ENCODE peak calls at places on chromosomes 7 and 10, in eight cellular contexts. One of them, this sample, is unnamed.

GRCh38 chr7:80124870-80125269 is 9.8 kb upstream of the GNAI1 start:
- DNase-seq in GM06990: no peak
- DNase-seq in endothelial cell: no peak
- DNase-seq in 8988T: no peak
- DNase-seq in NCI-H774: no peak
- DNase-seq in CD8-positive, alpha-beta memory T cell: no peak
- DNase-seq in caudate nucleus: no peak
- DNase-seq in GM23338: no peak
- DNase-seq in this sample: no peak

GRCh38 chr10:12448729-12449391 is 99.5 kb downstream of the CAMK1D start:
- DNase-seq in 8988T: no peak
- DNase-seq in caudate nucleus: no peak
- DNase-seq in GM23338: no peak
- DNase-seq in endothelial cell: no peak
- DNase-seq in GM06990: peak; percentile 65
- DNase-seq in CD8-positive, alpha-beta memory T cell: peak; percentile 60
- DNase-seq in NCI-H774: no peak
- DNase-seq in this sample: peak; percentile 33

GRCh38 chr7:139703468-139704307 is 74.1 kb downstream of the HIPK2 start:
- DNase-seq in GM06990: no peak
- DNase-seq in GM23338: no peak
- DNase-seq in endothelial cell: no peak
- DNase-seq in 8988T: no peak
- DNase-seq in caudate nucleus: no peak
- DNase-seq in CD8-positive, alpha-beta memory T cell: no peak
- DNase-seq in NCI-H774: no peak
- DNase-seq in this sample: no peak

GRCh38 chr10:123996302-123996701 is 97.1 kb downstream of the CHST15 start:
- DNase-seq in 8988T: no peak
- DNase-seq in CD8-positive, alpha-beta memory T cell: no peak
- DNase-seq in GM23338: no peak
- DNase-seq in GM06990: no peak
- DNase-seq in endothelial cell: no peak
- DNase-seq in caudate nucleus: no peak
- DNase-seq in NCI-H774: peak; percentile 45
- DNase-seq in this sample: no peak

GRCh38 chr10:124534231-124534798 is 72.7 kb downstream of the LHPP start:
- DNase-seq in 8988T: no peak
- DNase-seq in caudate nucleus: no peak
- DNase-seq in CD8-positive, alpha-beta memory T cell: no peak
- DNase-seq in endothelial cell: peak; percentile 50
- DNase-seq in NCI-H774: no peak
- DNase-seq in GM06990: peak; percentile 49
- DNase-seq in GM23338: peak; percentile 41
- DNase-seq in this sample: no peak

GRCh38 chr10:122089343-122090015 is 100.5 kb downstream of the TACC2 start:
- DNase-seq in CD8-positive, alpha-beta memory T cell: no peak
- DNase-seq in caudate nucleus: no peak
- DNase-seq in GM23338: no peak
- DNase-seq in NCI-H774: no peak
- DNase-seq in 8988T: no peak
- DNase-seq in GM06990: no peak
- DNase-seq in endothelial cell: no peak
- DNase-seq in this sample: no peak

GRCh38 chr10:122163182-122164027 is 107.7 kb upstream of the BTBD16 start:
- DNase-seq in 8988T: no peak
- DNase-seq in GM06990: no peak
- DNase-seq in NCI-H774: no peak
- DNase-seq in endothelial cell: peak; percentile 69
- DNase-seq in caudate nucleus: peak; percentile 30
- DNase-seq in CD8-positive, alpha-beta memory T cell: no peak
- DNase-seq in GM23338: peak; percentile 96
- DNase-seq in this sample: no peak

GRCh38 chr7:151621961-151622360 is 102.3 kb upstream of the RHEB start:
- DNase-seq in 8988T: no peak
- DNase-seq in GM06990: no peak
- DNase-seq in NCI-H774: no peak
- DNase-seq in caudate nucleus: no peak
- DNase-seq in CD8-positive, alpha-beta memory T cell: no peak
- DNase-seq in endothelial cell: no peak
- DNase-seq in GM23338: no peak
- DNase-seq in this sample: no peak

GRCh38 chr7:127885843-127886242 is 145.4 kb downstream of the LRRC4 start:
- DNase-seq in 8988T: no peak
- DNase-seq in GM06990: no peak
- DNase-seq in GM23338: no peak
- DNase-seq in CD8-positive, alpha-beta memory T cell: no peak
- DNase-seq in endothelial cell: no peak
- DNase-seq in NCI-H774: no peak
- DNase-seq in caudate nucleus: no peak
- DNase-seq in this sample: no peak

GRCh38 chr7:50978633-50979215 is 196.0 kb upstream of the GRB10 start:
- DNase-seq in endothelial cell: no peak
- DNase-seq in CD8-positive, alpha-beta memory T cell: no peak
- DNase-seq in 8988T: no peak
- DNase-seq in GM06990: no peak
- DNase-seq in GM23338: peak; percentile 72
- DNase-seq in caudate nucleus: no peak
- DNase-seq in NCI-H774: peak; percentile 56
- DNase-seq in this sample: no peak

GRCh38 chr10:76127984-76128589 is 696.7 kb downstream of the LRMDA start:
- DNase-seq in NCI-H774: no peak
- DNase-seq in caudate nucleus: no peak
- DNase-seq in GM06990: no peak
- DNase-seq in CD8-positive, alpha-beta memory T cell: no peak
- DNase-seq in 8988T: no peak
- DNase-seq in GM23338: no peak
- DNase-seq in endothelial cell: no peak
- DNase-seq in this sample: no peak

GRCh38 chr7:1912472-1913289 is 242.6 kb downstream of the ELFN1 start:
- DNase-seq in GM23338: no peak
- DNase-seq in caudate nucleus: no peak
- DNase-seq in NCI-H774: no peak
- DNase-seq in 8988T: no peak
- DNase-seq in CD8-positive, alpha-beta memory T cell: no peak
- DNase-seq in GM06990: no peak
- DNase-seq in endothelial cell: no peak
- DNase-seq in this sample: no peak

GRCh38 chr7:142871260-142872105 is 14.1 kb downstream of the TRPV6 start:
- DNase-seq in CD8-positive, alpha-beta memory T cell: no peak
- DNase-seq in 8988T: no peak
- DNase-seq in GM06990: no peak
- DNase-seq in GM23338: no peak
- DNase-seq in endothelial cell: peak; percentile 1
- DNase-seq in caudate nucleus: no peak
- DNase-seq in NCI-H774: no peak
- DNase-seq in this sample: no peak

GRCh38 chr10:86400705-86401587 is 34.4 kb upstream of the GRID1 start:
- DNase-seq in NCI-H774: no peak
- DNase-seq in 8988T: no peak
- DNase-seq in GM06990: peak; percentile 75
- DNase-seq in CD8-positive, alpha-beta memory T cell: peak; percentile 48
- DNase-seq in endothelial cell: peak; percentile 38
- DNase-seq in caudate nucleus: peak; percentile 55
- DNase-seq in GM23338: peak; percentile 47
- DNase-seq in this sample: no peak

GRCh38 chr10:70931168-70931805 is 42.9 kb upstream of the PCBD1 start:
- DNase-seq in GM06990: no peak
- DNase-seq in caudate nucleus: no peak
- DNase-seq in GM23338: peak; percentile 18
- DNase-seq in 8988T: peak; percentile 68
- DNase-seq in NCI-H774: no peak
- DNase-seq in CD8-positive, alpha-beta memory T cell: no peak
- DNase-seq in endothelial cell: no peak
- DNase-seq in this sample: no peak

GRCh38 chr7:123204206-123204835 is 4.6 kb upstream of the SLC13A1 start:
- DNase-seq in caudate nucleus: no peak
- DNase-seq in 8988T: no peak
- DNase-seq in CD8-positive, alpha-beta memory T cell: no peak
- DNase-seq in endothelial cell: no peak
- DNase-seq in GM06990: no peak
- DNase-seq in GM23338: no peak
- DNase-seq in NCI-H774: no peak
- DNase-seq in this sample: no peak

GRCh38 chr10:50033481-50033880 is 34.3 kb upstream of the WASHC2A start:
- DNase-seq in NCI-H774: no peak
- DNase-seq in GM23338: no peak
- DNase-seq in CD8-positive, alpha-beta memory T cell: no peak
- DNase-seq in 8988T: no peak
- DNase-seq in caudate nucleus: no peak
- DNase-seq in endothelial cell: no peak
- DNase-seq in GM06990: no peak
- DNase-seq in this sample: no peak

GRCh38 chr7:128939075-128939860 is 1.5 kb downstream of the IRF5 start:
- DNase-seq in 8988T: no peak
- DNase-seq in GM06990: peak; percentile 77
- DNase-seq in GM23338: no peak
- DNase-seq in caudate nucleus: no peak
- DNase-seq in CD8-positive, alpha-beta memory T cell: no peak
- DNase-seq in NCI-H774: no peak
- DNase-seq in endothelial cell: no peak
- DNase-seq in this sample: no peak

GRCh38 chr7:101171442-101171837 is 6.1 kb upstream of the VGF start:
- DNase-seq in GM23338: no peak
- DNase-seq in NCI-H774: no peak
- DNase-seq in CD8-positive, alpha-beta memory T cell: no peak
- DNase-seq in endothelial cell: no peak
- DNase-seq in 8988T: no peak
- DNase-seq in GM06990: no peak
- DNase-seq in caudate nucleus: no peak
- DNase-seq in this sample: no peak

GRCh38 chr10:113539789-113540188 is 13.1 kb upstream of the HABP2 start:
- DNase-seq in NCI-H774: no peak
- DNase-seq in GM23338: no peak
- DNase-seq in CD8-positive, alpha-beta memory T cell: no peak
- DNase-seq in endothelial cell: no peak
- DNase-seq in caudate nucleus: peak; percentile 7
- DNase-seq in GM06990: no peak
- DNase-seq in 8988T: no peak
- DNase-seq in this sample: peak; percentile 10

GRCh38 chr7:25636871-25637283 is 408.6 kb upstream of the NPVF start:
- DNase-seq in 8988T: no peak
- DNase-seq in endothelial cell: no peak
- DNase-seq in GM23338: no peak
- DNase-seq in CD8-positive, alpha-beta memory T cell: no peak
- DNase-seq in NCI-H774: no peak
- DNase-seq in caudate nucleus: no peak
- DNase-seq in GM06990: no peak
- DNase-seq in this sample: peak; percentile 30

GRCh38 chr7:112080441-112080840 is 125.8 kb downstream of the DOCK4 start:
- DNase-seq in GM23338: no peak
- DNase-seq in NCI-H774: no peak
- DNase-seq in endothelial cell: no peak
- DNase-seq in GM06990: peak; percentile 57
- DNase-seq in caudate nucleus: no peak
- DNase-seq in CD8-positive, alpha-beta memory T cell: no peak
- DNase-seq in 8988T: no peak
- DNase-seq in this sample: peak; percentile 35

GRCh38 chr10:52322941-52323340 is 8.9 kb downstream of the DKK1 start:
- DNase-seq in caudate nucleus: no peak
- DNase-seq in endothelial cell: no peak
- DNase-seq in GM06990: no peak
- DNase-seq in NCI-H774: no peak
- DNase-seq in GM23338: no peak
- DNase-seq in 8988T: no peak
- DNase-seq in CD8-positive, alpha-beta memory T cell: no peak
- DNase-seq in this sample: no peak

GRCh38 chr7:3215624-3216585 is 85.1 kb upstream of the SDK1 start:
- DNase-seq in NCI-H774: no peak
- DNase-seq in CD8-positive, alpha-beta memory T cell: no peak
- DNase-seq in caudate nucleus: no peak
- DNase-seq in GM23338: no peak
- DNase-seq in 8988T: no peak
- DNase-seq in GM06990: no peak
- DNase-seq in endothelial cell: no peak
- DNase-seq in this sample: no peak

GRCh38 chr7:73683056-73683915 is at the start of the genes BUD23 and DNAJC30:
- DNase-seq in NCI-H774: peak; percentile 92
- DNase-seq in GM06990: peak; percentile 93
- DNase-seq in GM23338: peak; percentile 97
- DNase-seq in CD8-positive, alpha-beta memory T cell: peak; percentile 97
- DNase-seq in caudate nucleus: peak; percentile 95
- DNase-seq in 8988T: peak; percentile 70
- DNase-seq in endothelial cell: peak; percentile 95
- DNase-seq in this sample: peak; percentile 99

GRCh38 chr10:104582604-104582951 is 58.5 kb upstream of the SORCS3 start:
- DNase-seq in GM23338: no peak
- DNase-seq in NCI-H774: no peak
- DNase-seq in 8988T: no peak
- DNase-seq in caudate nucleus: no peak
- DNase-seq in GM06990: no peak
- DNase-seq in CD8-positive, alpha-beta memory T cell: no peak
- DNase-seq in endothelial cell: no peak
- DNase-seq in this sample: no peak